ENCODE peak calls at places on chromosomes 3 and 15, in eight cellular contexts. One of them, this sample, is unnamed.

GRCh38 chr3:125078961-125079674 is 23.3 kb upstream of the HEG1 start:
- DNase-seq in sigmoid colon: no peak
- DNase-seq in adrenal gland: no peak
- DNase-seq in GM12892: no peak
- DNase-seq in body of pancreas: no peak
- DNase-seq in IMR-90: peak; percentile 48
- DNase-seq in uterus: no peak
- DNase-seq in HCT116: peak; percentile 29
- DNase-seq in this sample: no peak

GRCh38 chr15:51731549-51732267 is 5.7 kb downstream of the LYSMD2 start:
- DNase-seq in sigmoid colon: no peak
- DNase-seq in adrenal gland: no peak
- DNase-seq in GM12892: no peak
- DNase-seq in body of pancreas: peak; percentile 30
- DNase-seq in IMR-90: peak; percentile 85
- DNase-seq in uterus: no peak
- DNase-seq in HCT116: no peak
- DNase-seq in this sample: no peak

GRCh38 chr3:143306419-143306818 is 186.8 kb downstream of the CHST2 start:
- DNase-seq in sigmoid colon: no peak
- DNase-seq in adrenal gland: no peak
- DNase-seq in GM12892: no peak
- DNase-seq in body of pancreas: no peak
- DNase-seq in IMR-90: no peak
- DNase-seq in uterus: no peak
- DNase-seq in HCT116: no peak
- DNase-seq in this sample: no peak

GRCh38 chr15:80744826-80745225 is 34.3 kb upstream of the CEMIP start:
- DNase-seq in sigmoid colon: no peak
- DNase-seq in adrenal gland: no peak
- DNase-seq in GM12892: no peak
- DNase-seq in body of pancreas: no peak
- DNase-seq in IMR-90: peak; percentile 60
- DNase-seq in uterus: no peak
- DNase-seq in HCT116: no peak
- DNase-seq in this sample: no peak

GRCh38 chr3:124765197-124765596 is 34.9 kb downstream of the UMPS start:
- DNase-seq in sigmoid colon: no peak
- DNase-seq in adrenal gland: no peak
- DNase-seq in GM12892: no peak
- DNase-seq in body of pancreas: no peak
- DNase-seq in IMR-90: no peak
- DNase-seq in uterus: peak; percentile 12
- DNase-seq in HCT116: no peak
- DNase-seq in this sample: no peak

GRCh38 chr15:40320931-40321371 is 2.5 kb upstream of the INAFM2 start:
- DNase-seq in sigmoid colon: peak; percentile 79
- DNase-seq in adrenal gland: peak; percentile 61
- DNase-seq in GM12892: no peak
- DNase-seq in body of pancreas: peak; percentile 71
- DNase-seq in IMR-90: peak; percentile 67
- DNase-seq in uterus: peak; percentile 70
- DNase-seq in HCT116: peak; percentile 57
- DNase-seq in this sample: peak; percentile 83

GRCh38 chr3:15330031-15330596 is 2.3 kb downstream of the SH3BP5 start:
- DNase-seq in sigmoid colon: peak; percentile 91
- DNase-seq in adrenal gland: peak; percentile 85
- DNase-seq in GM12892: no peak
- DNase-seq in body of pancreas: peak; percentile 30
- DNase-seq in IMR-90: peak; percentile 75
- DNase-seq in uterus: peak; percentile 93
- DNase-seq in HCT116: no peak
- DNase-seq in this sample: no peak

GRCh38 chr3:138938877-138939562 is 7.9 kb downstream of the FOXL2 start:
- DNase-seq in sigmoid colon: peak; percentile 33
- DNase-seq in adrenal gland: no peak
- DNase-seq in GM12892: no peak
- DNase-seq in body of pancreas: no peak
- DNase-seq in IMR-90: no peak
- DNase-seq in uterus: no peak
- DNase-seq in HCT116: no peak
- DNase-seq in this sample: no peak

GRCh38 chr15:51793521-51793920 is 35.9 kb upstream of the TMOD3 start:
- DNase-seq in sigmoid colon: no peak
- DNase-seq in adrenal gland: peak; percentile 36
- DNase-seq in GM12892: no peak
- DNase-seq in body of pancreas: peak; percentile 71
- DNase-seq in IMR-90: no peak
- DNase-seq in uterus: peak; percentile 32
- DNase-seq in HCT116: no peak
- DNase-seq in this sample: no peak

GRCh38 chr3:114498779-114499370 is 205.0 kb downstream of the TIGIT start:
- DNase-seq in sigmoid colon: no peak
- DNase-seq in adrenal gland: peak; percentile 36
- DNase-seq in GM12892: no peak
- DNase-seq in body of pancreas: no peak
- DNase-seq in IMR-90: peak; percentile 81
- DNase-seq in uterus: no peak
- DNase-seq in HCT116: peak; percentile 94
- DNase-seq in this sample: peak; percentile 33

DNA sequence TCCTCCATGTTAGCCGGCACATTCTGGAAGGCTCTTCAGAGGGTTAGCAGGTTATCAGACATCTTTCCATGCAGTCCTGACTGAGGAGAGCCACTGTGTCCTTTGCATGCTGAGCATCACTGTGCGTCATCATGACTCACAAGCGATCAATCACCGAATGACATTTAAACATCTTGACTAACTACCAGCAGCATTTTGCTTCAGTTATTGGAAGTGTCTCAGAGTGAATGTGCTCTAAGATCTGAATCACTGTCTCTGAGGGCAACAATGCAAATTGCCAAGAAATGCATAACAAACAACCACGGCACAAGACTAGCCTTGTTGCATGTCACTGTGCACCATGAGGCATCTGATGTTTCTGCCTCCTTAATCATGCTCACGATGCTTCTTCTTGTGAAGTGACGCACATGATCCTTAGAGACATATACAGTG is 18.3 kb upstream of the ATP8B4 start:
- DNase-seq in sigmoid colon: no peak
- DNase-seq in adrenal gland: peak; percentile 72
- DNase-seq in GM12892: no peak
- DNase-seq in body of pancreas: no peak
- DNase-seq in IMR-90: peak; percentile 99
- DNase-seq in uterus: no peak
- DNase-seq in HCT116: peak; percentile 86
- DNase-seq in this sample: peak; percentile 26
- TF ChIP-seq POLR2A in sigmoid colon: no peak
- TF ChIP-seq POLR2A in adrenal gland: peak; percentile 18
- TF ChIP-seq POLR2A in GM12892: no peak
- TF ChIP-seq POLR2A in body of pancreas: no peak
- TF ChIP-seq POLR2A in IMR-90: no peak
- TF ChIP-seq POLR2A in uterus: no peak
- TF ChIP-seq POLR2A in HCT116: no peak
- TF ChIP-seq POLR2A in this sample: no peak

GRCh38 chr3:187076297-187076696 is 63.0 kb downstream of the RPL39L start:
- DNase-seq in sigmoid colon: no peak
- DNase-seq in adrenal gland: no peak
- DNase-seq in GM12892: no peak
- DNase-seq in body of pancreas: no peak
- DNase-seq in IMR-90: no peak
- DNase-seq in uterus: no peak
- DNase-seq in HCT116: no peak
- DNase-seq in this sample: no peak
- TF ChIP-seq POLR2A in sigmoid colon: no peak
- TF ChIP-seq POLR2A in adrenal gland: no peak
- TF ChIP-seq POLR2A in GM12892: peak; percentile 59
- TF ChIP-seq POLR2A in body of pancreas: no peak
- TF ChIP-seq POLR2A in IMR-90: no peak
- TF ChIP-seq POLR2A in uterus: no peak
- TF ChIP-seq POLR2A in HCT116: no peak
- TF ChIP-seq POLR2A in this sample: no peak

DNA sequence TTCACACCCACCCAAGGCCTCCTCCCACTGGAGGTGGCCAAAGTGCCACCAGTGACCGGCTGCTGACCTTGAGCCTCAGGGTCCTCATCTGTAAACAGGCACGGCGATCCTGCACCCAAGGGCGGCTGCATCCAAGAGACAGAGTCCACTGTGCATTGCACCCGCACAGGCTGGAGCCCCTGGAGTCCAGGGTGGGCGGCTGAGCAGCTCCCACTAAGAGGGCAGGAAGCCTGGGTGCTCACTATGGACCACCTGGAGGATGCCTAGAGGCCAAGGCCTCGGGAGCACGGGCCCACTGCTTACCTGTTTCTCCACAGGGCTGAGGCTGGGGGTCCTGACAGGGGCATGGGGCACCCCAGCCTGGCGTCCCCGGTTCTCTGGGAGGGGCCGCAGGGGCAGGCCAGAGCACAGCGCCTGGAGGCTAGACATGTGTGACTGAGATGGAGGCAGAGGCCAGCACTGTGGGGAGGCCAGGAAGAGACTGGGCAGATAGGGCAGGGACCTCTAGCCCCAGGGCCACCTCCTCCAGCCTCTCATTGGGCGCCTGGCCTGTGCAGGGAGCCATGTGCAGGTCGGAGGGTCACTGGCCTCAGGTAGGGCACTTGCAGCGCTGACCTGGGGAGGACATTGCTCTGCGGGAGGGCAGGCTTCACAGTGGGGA is at the start of gene UROC1:
- DNase-seq in sigmoid colon: peak; percentile 56
- DNase-seq in adrenal gland: no peak
- DNase-seq in GM12892: no peak
- DNase-seq in body of pancreas: no peak
- DNase-seq in IMR-90: no peak
- DNase-seq in uterus: no peak
- DNase-seq in HCT116: no peak
- DNase-seq in this sample: no peak
- TF ChIP-seq POLR2A in sigmoid colon: no peak
- TF ChIP-seq POLR2A in adrenal gland: no peak
- TF ChIP-seq POLR2A in GM12892: no peak
- TF ChIP-seq POLR2A in body of pancreas: no peak
- TF ChIP-seq POLR2A in IMR-90: no peak
- TF ChIP-seq POLR2A in uterus: no peak
- TF ChIP-seq POLR2A in HCT116: no peak
- TF ChIP-seq POLR2A in this sample: no peak

GRCh38 chr3:22492342-22492741 is 710.8 kb upstream of the UBE2E2 start:
- DNase-seq in sigmoid colon: no peak
- DNase-seq in adrenal gland: no peak
- DNase-seq in GM12892: no peak
- DNase-seq in body of pancreas: no peak
- DNase-seq in IMR-90: no peak
- DNase-seq in uterus: no peak
- DNase-seq in HCT116: no peak
- DNase-seq in this sample: no peak

GRCh38 chr3:22496641-22497040 is 706.5 kb upstream of the UBE2E2 start:
- DNase-seq in sigmoid colon: no peak
- DNase-seq in adrenal gland: no peak
- DNase-seq in GM12892: no peak
- DNase-seq in body of pancreas: no peak
- DNase-seq in IMR-90: no peak
- DNase-seq in uterus: no peak
- DNase-seq in HCT116: no peak
- DNase-seq in this sample: no peak

GRCh38 chr3:22491326-22491725 is 711.8 kb upstream of the UBE2E2 start:
- DNase-seq in sigmoid colon: no peak
- DNase-seq in adrenal gland: no peak
- DNase-seq in GM12892: no peak
- DNase-seq in body of pancreas: no peak
- DNase-seq in IMR-90: no peak
- DNase-seq in uterus: no peak
- DNase-seq in HCT116: no peak
- DNase-seq in this sample: no peak

GRCh38 chr3:22495241-22495640 is 707.9 kb upstream of the UBE2E2 start:
- DNase-seq in sigmoid colon: no peak
- DNase-seq in adrenal gland: no peak
- DNase-seq in GM12892: no peak
- DNase-seq in body of pancreas: no peak
- DNase-seq in IMR-90: no peak
- DNase-seq in uterus: no peak
- DNase-seq in HCT116: no peak
- DNase-seq in this sample: no peak

DNA sequence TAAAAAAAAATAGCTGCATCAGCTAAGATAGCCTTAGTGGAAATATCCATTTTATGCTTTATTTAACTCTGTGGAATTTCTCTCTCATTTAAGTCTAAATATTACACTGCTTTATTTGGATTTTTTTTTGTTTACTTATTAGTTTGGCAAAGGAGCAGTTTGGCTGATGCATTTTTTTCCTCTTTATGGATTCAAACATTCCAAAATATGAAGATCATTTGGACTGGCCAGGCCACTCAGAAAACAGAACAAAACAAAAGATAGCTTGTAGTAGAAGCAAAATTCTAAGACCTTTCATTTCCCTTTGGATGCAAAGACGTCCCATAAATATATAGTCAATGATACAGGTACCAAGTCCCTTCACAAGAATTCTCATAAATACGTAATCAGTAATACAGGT is 707.3 kb upstream of the UBE2E2 start:
- DNase-seq in sigmoid colon: no peak
- DNase-seq in adrenal gland: no peak
- DNase-seq in GM12892: no peak
- DNase-seq in body of pancreas: no peak
- DNase-seq in IMR-90: no peak
- DNase-seq in uterus: no peak
- DNase-seq in HCT116: no peak
- DNase-seq in this sample: no peak
- TF ChIP-seq POLR2A in sigmoid colon: no peak
- TF ChIP-seq POLR2A in adrenal gland: no peak
- TF ChIP-seq POLR2A in GM12892: no peak
- TF ChIP-seq POLR2A in body of pancreas: no peak
- TF ChIP-seq POLR2A in IMR-90: no peak
- TF ChIP-seq POLR2A in uterus: no peak
- TF ChIP-seq POLR2A in HCT116: no peak
- TF ChIP-seq POLR2A in this sample: no peak

DNA sequence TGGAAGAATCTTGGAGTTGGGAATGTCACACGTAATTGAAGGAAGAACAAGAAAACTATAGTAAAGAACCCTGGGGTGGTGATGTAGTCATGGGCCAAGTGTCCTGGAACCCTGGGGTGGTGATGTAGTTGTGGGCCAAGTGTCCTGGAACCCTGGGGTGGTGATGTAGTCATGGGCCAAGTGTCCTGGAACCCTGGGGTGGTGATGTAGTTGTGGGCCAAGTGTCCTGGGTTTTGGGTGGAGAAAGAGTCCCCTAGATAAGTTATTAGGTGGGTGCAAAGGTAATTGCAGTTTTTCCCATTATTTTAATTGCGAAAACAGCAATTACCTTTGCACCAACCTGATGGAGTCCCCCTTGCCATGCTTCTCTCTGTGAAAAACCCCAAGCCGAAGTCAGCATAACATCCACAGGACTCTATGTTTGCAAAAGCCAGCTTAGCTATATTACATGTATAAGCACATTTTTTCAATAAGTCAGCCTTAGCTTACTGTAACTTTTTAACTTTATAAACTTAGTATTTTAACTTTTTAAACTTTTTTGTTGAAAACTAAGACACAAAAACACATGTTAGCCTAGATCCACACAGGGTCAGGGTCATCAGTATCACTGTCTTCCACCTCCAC is 21.5 kb upstream of the MUC20 start:
- DNase-seq in sigmoid colon: no peak
- DNase-seq in adrenal gland: no peak
- DNase-seq in GM12892: no peak
- DNase-seq in body of pancreas: no peak
- DNase-seq in IMR-90: peak; percentile 36
- DNase-seq in uterus: no peak
- DNase-seq in HCT116: no peak
- DNase-seq in this sample: no peak
- TF ChIP-seq POLR2A in sigmoid colon: no peak
- TF ChIP-seq POLR2A in adrenal gland: no peak
- TF ChIP-seq POLR2A in GM12892: no peak
- TF ChIP-seq POLR2A in body of pancreas: no peak
- TF ChIP-seq POLR2A in IMR-90: no peak
- TF ChIP-seq POLR2A in uterus: no peak
- TF ChIP-seq POLR2A in HCT116: no peak
- TF ChIP-seq POLR2A in this sample: no peak